ENCODE peak calls at places on chromosomes 6 and 20, in eight cellular contexts. X is sciatic nerve; G is AG10803; V is activated CD4-positive, alpha-beta T cell treated with anti-CD3 and anti-CD28 coated beads, Interleukin-2, amount 10 ng/mL, durations not matched to agents 7 days and 5 days; H is mucosa of descending colon; P is transverse colon; D is AML-193; K is CD4-positive, alpha-beta memory T cell. T is an unnamed sample.

GRCh38 chr6:24064106-24064505 is 61.9 kb upstream of the NRSN1 start:
- DNase-seq in X (no peak), G (no peak), V (no peak), H (peak), P (peak), D (peak), K (no peak), T (no peak)

GRCh38 chr20:40532103-40532502 is 156.9 kb downstream of the MAFB start:
- DNase-seq in X (no peak), G (no peak), V (peak), H (no peak), P (no peak), D (peak), K (no peak), T (peak)

GRCh38 chr6:143962644-143962929 is 45.5 kb downstream of the PLAGL1 start:
- DNase-seq in X (no peak), G (peak), V (no peak), H (no peak), P (no peak), D (no peak), K (no peak), T (no peak)

GRCh38 chr6:44268095-44268628 is 2.1 kb upstream of the TMEM151B start:
- DNase-seq in X (no peak), G (no peak), V (peak), H (peak), P (peak), D (peak), K (peak), T (peak)

GRCh38 chr20:50347568-50347981 is 156.9 kb downstream of the CEBPB start:
- DNase-seq in X (no peak), G (no peak), V (no peak), H (no peak), P (no peak), D (peak), K (no peak), T (no peak)

GRCh38 chr20:18055261-18055660 is 2.5 kb downstream of the OVOL2 start:
- DNase-seq in X (no peak), G (no peak), V (no peak), H (peak), P (peak), D (no peak), K (no peak), T (no peak)

GRCh38 chr20:44800398-44801046 is 9.8 kb downstream of the RIMS4 start:
- DNase-seq in X (no peak), G (no peak), V (no peak), H (peak), P (no peak), D (peak), K (no peak), T (no peak)

GRCh38 chr6:148218542-148219258 is 123.9 kb upstream of the SASH1 start:
- DNase-seq in X (no peak), G (no peak), V (no peak), H (no peak), P (no peak), D (no peak), K (no peak), T (no peak)

GRCh38 chr6:169956580-169956979 is 205.2 kb downstream of the ERMARD start:
- DNase-seq in X (peak), G (no peak), V (no peak), H (no peak), P (no peak), D (no peak), K (no peak), T (no peak)

GRCh38 chr20:50124496-50124895 is 11.5 kb upstream of the UBE2V1 start:
- DNase-seq in X (no peak), G (no peak), V (no peak), H (no peak), P (no peak), D (no peak), K (no peak), T (no peak)

GRCh38 chr20:13259921-13260320 is 38.8 kb downstream of the ISM1 start:
- DNase-seq in X (no peak), G (no peak), V (no peak), H (no peak), P (no peak), D (no peak), K (no peak), T (no peak)

GRCh38 chr6:170288091-170288631 is 2.7 kb downstream of the DLL1 start:
- DNase-seq in X (no peak), G (no peak), V (no peak), H (peak), P (no peak), D (no peak), K (no peak), T (no peak)

GRCh38 chr6:42693725-42694323 is 28.6 kb downstream of the PRPH2 start:
- DNase-seq in X (no peak), G (peak), V (peak), H (no peak), P (no peak), D (no peak), K (peak), T (no peak)

GRCh38 chr6:64330694-64331309 is 695.2 kb downstream of the PHF3 start:
- DNase-seq in X (peak), G (peak), V (peak), H (peak), P (peak), D (peak), K (no peak), T (peak)

GRCh38 chr20:45445805-45446562 is 23.6 kb upstream of the WFDC2 start:
- DNase-seq in X (no peak), G (peak), V (peak), H (peak), P (peak), D (peak), K (peak), T (peak)

GRCh38 chr20:29300579-29301551 is 1956.6 kb upstream of the DEFB115 start:
- DNase-seq in X (peak), G (no peak), V (no peak), H (no peak), P (no peak), D (no peak), K (no peak), T (no peak)

GRCh38 chr6:53918854-53919253 is 124.0 kb downstream of the LRRC1 start:
- DNase-seq in X (no peak), G (no peak), V (no peak), H (no peak), P (no peak), D (no peak), K (no peak), T (no peak)

GRCh38 chr6:150696156-150696555 is 96.5 kb downstream of the PLEKHG1 start:
- DNase-seq in X (no peak), G (no peak), V (no peak), H (no peak), P (no peak), D (no peak), K (no peak), T (no peak)

GRCh38 chr20:34222208-34222607 is 19.0 kb upstream of the ASIP start:
- DNase-seq in X (no peak), G (peak), V (no peak), H (peak), P (peak), D (peak), K (no peak), T (peak)

GRCh38 chr6:47303861-47304260 is 5.8 kb downstream of the TNFRSF21 start:
- DNase-seq in X (no peak), G (no peak), V (no peak), H (no peak), P (no peak), D (no peak), K (no peak), T (no peak)

GRCh38 chr6:52009736-52010135 is 77.7 kb downstream of the PKHD1 start:
- DNase-seq in X (no peak), G (no peak), V (no peak), H (no peak), P (no peak), D (no peak), K (no peak), T (no peak)

GRCh38 chr20:8116067-8116811 is 15.8 kb upstream of the PLCB1 start:
- DNase-seq in X (no peak), G (peak), V (no peak), H (no peak), P (no peak), D (no peak), K (no peak), T (no peak)

GRCh38 chr6:4404410-4404809 is 269.0 kb upstream of the ECI2 start:
- DNase-seq in X (no peak), G (no peak), V (no peak), H (no peak), P (no peak), D (no peak), K (no peak), T (no peak)

GRCh38 chr6:95599691-95600090 is 22.4 kb downstream of the MANEA start:
- DNase-seq in X (no peak), G (no peak), V (no peak), H (no peak), P (no peak), D (no peak), K (no peak), T (no peak)

GRCh38 chr6:133707456-133707855 is 181.5 kb upstream of the TCF21 start:
- DNase-seq in X (no peak), G (peak), V (peak), H (no peak), P (no peak), D (peak), K (peak), T (peak)

GRCh38 chr6:11054722-11055121 is 10.6 kb upstream of the ELOVL2 start:
- DNase-seq in X (no peak), G (no peak), V (no peak), H (no peak), P (no peak), D (no peak), K (no peak), T (no peak)

GRCh38 chr20:25198663-25199363 is 3.3 kb downstream of the ENTPD6 start:
- DNase-seq in X (no peak), G (peak), V (no peak), H (peak), P (no peak), D (no peak), K (no peak), T (no peak)

GRCh38 chr6:117449549-117450439 is 24.1 kb upstream of the ROS1 start:
- DNase-seq in X (peak), G (peak), V (peak), H (peak), P (peak), D (peak), K (peak), T (peak)

GRCh38 chr20:25389858-25390537 is 637 bp downstream of the ABHD12 start:
- DNase-seq in X (peak), G (no peak), V (peak), H (peak), P (peak), D (no peak), K (no peak), T (peak)

GRCh38 chr20:23666189-23666588 is 22.6 kb downstream of the CST4 start:
- DNase-seq in X (no peak), G (no peak), V (no peak), H (no peak), P (no peak), D (no peak), K (no peak), T (no peak)

GRCh38 chr6:122947355-122947754 is 48.7 kb upstream of the CLVS2 start:
- DNase-seq in X (no peak), G (no peak), V (no peak), H (no peak), P (no peak), D (no peak), K (no peak), T (no peak)

GRCh38 chr6:46419576-46420002 is 71.7 kb downstream of the RCAN2 start:
- DNase-seq in X (peak), G (peak), V (peak), H (peak), P (peak), D (peak), K (peak), T (peak)

GRCh38 chr20:49685161-49685601 is 28.5 kb downstream of the B4GALT5 start:
- DNase-seq in X (no peak), G (no peak), V (no peak), H (no peak), P (no peak), D (no peak), K (no peak), T (no peak)